ENCODE peak calls at places on chromosomes 3 and 15, in four cellular contexts. One of them, this sample, is unnamed.

GRCh38 chr3:65831733-65832425 is 206.8 kb downstream of the MAGI1 start:
- DNase-seq in T-helper 1 cell: no peak
- DNase-seq in ELR: peak
- DNase-seq in GM13976: no peak
- DNase-seq in this sample: no peak

GRCh38 chr3:197367081-197367780 is 68.8 kb upstream of the DLG1 start:
- DNase-seq in GM13976: no peak
- DNase-seq in ELR: peak
- DNase-seq in T-helper 1 cell: no peak
- DNase-seq in this sample: no peak

GRCh38 chr15:38176155-38176554 is 76.5 kb upstream of the SPRED1 start:
- DNase-seq in T-helper 1 cell: no peak
- DNase-seq in GM13976: peak
- DNase-seq in ELR: peak
- DNase-seq in this sample: peak

GRCh38 chr15:74438696-74439316 is 5.0 kb upstream of the SEMA7A start:
- DNase-seq in ELR: peak
- DNase-seq in T-helper 1 cell: peak
- DNase-seq in GM13976: peak
- DNase-seq in this sample: peak

GRCh38 chr3:177286034-177286433 is 88.8 kb upstream of the TBL1XR1 start:
- DNase-seq in T-helper 1 cell: no peak
- DNase-seq in GM13976: no peak
- DNase-seq in ELR: no peak
- DNase-seq in this sample: no peak

GRCh38 chr3:46429671-46430070 is 22.6 kb downstream of the CCRL2 start:
- DNase-seq in T-helper 1 cell: no peak
- DNase-seq in GM13976: no peak
- DNase-seq in ELR: peak
- DNase-seq in this sample: no peak

GRCh38 chr3:8702560-8702959 is 31.0 kb upstream of the CAV3 start:
- DNase-seq in ELR: no peak
- DNase-seq in T-helper 1 cell: no peak
- DNase-seq in GM13976: no peak
- DNase-seq in this sample: no peak

GRCh38 chr3:42701371-42702065 is 1.1 kb downstream of the HHATL start:
- DNase-seq in GM13976: peak
- DNase-seq in T-helper 1 cell: peak
- DNase-seq in ELR: peak
- DNase-seq in this sample: no peak

GRCh38 chr15:57118013-57118799 is 199.8 kb downstream of the TCF12 start:
- DNase-seq in T-helper 1 cell: no peak
- DNase-seq in ELR: peak
- DNase-seq in GM13976: no peak
- DNase-seq in this sample: no peak

GRCh38 chr3:16366581-16366980 is 101.6 kb downstream of the OXNAD1 start:
- DNase-seq in T-helper 1 cell: no peak
- DNase-seq in GM13976: no peak
- DNase-seq in ELR: no peak
- DNase-seq in this sample: no peak

GRCh38 chr3:16807981-16808380 is 76.8 kb upstream of the PLCL2 start:
- DNase-seq in GM13976: no peak
- DNase-seq in T-helper 1 cell: no peak
- DNase-seq in ELR: no peak
- DNase-seq in this sample: no peak

GRCh38 chr15:89359471-89360293 is 25.1 kb upstream of the POLG start:
- DNase-seq in GM13976: no peak
- DNase-seq in T-helper 1 cell: no peak
- DNase-seq in ELR: no peak
- DNase-seq in this sample: no peak

GRCh38 chr15:75928680-75929608 is 25.3 kb downstream of the FBXO22 start:
- DNase-seq in T-helper 1 cell: no peak
- DNase-seq in GM13976: no peak
- DNase-seq in ELR: peak
- DNase-seq in this sample: no peak

GRCh38 chr3:184429786-184430185 is 49.9 kb downstream of the CHRD start:
- DNase-seq in T-helper 1 cell: no peak
- DNase-seq in ELR: no peak
- DNase-seq in GM13976: no peak
- DNase-seq in this sample: no peak

GRCh38 chr3:162400697-162401096 is 904.1 kb downstream of the OTOL1 start:
- DNase-seq in T-helper 1 cell: no peak
- DNase-seq in ELR: no peak
- DNase-seq in GM13976: no peak
- DNase-seq in this sample: no peak

GRCh38 chr3:139893264-139893962 is 41.6 kb upstream of the CLSTN2 start:
- DNase-seq in T-helper 1 cell: no peak
- DNase-seq in GM13976: no peak
- DNase-seq in ELR: no peak
- DNase-seq in this sample: no peak

GRCh38 chr3:112605285-112605684 is 35.7 kb downstream of the CCDC80 start:
- DNase-seq in ELR: peak
- DNase-seq in GM13976: no peak
- DNase-seq in T-helper 1 cell: no peak
- DNase-seq in this sample: no peak

GRCh38 chr15:42401544-42402478 is 42.5 kb downstream of the CAPN3 start:
- DNase-seq in T-helper 1 cell: no peak
- DNase-seq in GM13976: peak
- DNase-seq in ELR: peak
- DNase-seq in this sample: no peak

GRCh38 chr3:136731274-136731884 is 20.8 kb downstream of the STAG1 start:
- DNase-seq in GM13976: no peak
- DNase-seq in ELR: peak
- DNase-seq in T-helper 1 cell: no peak
- DNase-seq in this sample: no peak